ENCODE peak calls at places on chromosome 21, in eight cellular contexts. R, K, J, V, S, L, P and N are unnamed samples.

GRCh38 chr21:38310619-38311018 is 53.8 kb downstream of the KCNJ15 start:
- DNase-seq in P (no peak), J (no peak), V (no peak), S (peak; percentile 78), K (no peak), L (no peak), R (no peak), N (no peak)

GRCh38 chr21:14553422-14553821 is 7.3 kb upstream of the SAMSN1 start:
- DNase-seq in K (no peak), P (no peak), V (no peak), J (no peak), L (no peak), R (no peak), S (no peak), N (no peak)

GRCh38 chr21:25838809-25839208 is 104.0 kb downstream of the GABPA start:
- DNase-seq in S (no peak), R (no peak), K (no peak), P (no peak), V (no peak), L (no peak), J (no peak), N (no peak)

GRCh38 chr21:32572574-32573420 is 12.5 kb downstream of the TCP10L start:
- DNase-seq in L (no peak), V (no peak), P (no peak), S (no peak), J (no peak), K (no peak), R (no peak), N (no peak)

GRCh38 chr21:42373181-42373907 is 7.0 kb upstream of the TFF1 start:
- DNase-seq in J (no peak), P (no peak), K (no peak), R (no peak), L (no peak), V (no peak), S (no peak), N (peak; percentile 37)

GRCh38 chr21:41622831-41623548 is 115.0 kb upstream of the TMPRSS2 start:
- DNase-seq in L (no peak), P (no peak), S (no peak), V (no peak), J (no peak), K (no peak), R (no peak), N (no peak)

GRCh38 chr21:29287383-29287782 is 11.3 kb upstream of the BACH1 start:
- DNase-seq in K (no peak), S (peak; percentile 67), L (no peak), J (no peak), P (no peak), R (no peak), V (no peak), N (no peak)

GRCh38 chr21:32584472-32584871 is 851 bp downstream of the TCP10L start:
- DNase-seq in S (no peak), K (no peak), V (no peak), L (no peak), J (no peak), R (no peak), P (no peak), N (no peak)

GRCh38 chr21:37658994-37659458 is 257.2 kb downstream of the KCNJ6 start:
- DNase-seq in S (peak; percentile 74), L (no peak), J (no peak), P (no peak), V (peak; percentile 21), K (no peak), R (no peak), N (peak; percentile 74)

GRCh38 chr21:28615276-28615675 is 377.4 kb downstream of the LTN1 start:
- DNase-seq in P (no peak), L (no peak), J (no peak), S (no peak), K (no peak), V (no peak), R (no peak), N (no peak)

GRCh38 chr21:16211339-16212303 is 481.8 kb downstream of the USP25 start:
- DNase-seq in K (no peak), P (no peak), R (peak; percentile 41), V (no peak), J (no peak), L (no peak), S (peak; percentile 68), N (no peak)

GRCh38 chr21:37208741-37209225 is 58.4 kb downstream of the VPS26C start:
- DNase-seq in V (no peak), L (no peak), J (no peak), S (no peak), K (no peak), R (no peak), P (no peak), N (peak; percentile 88)

GRCh38 chr21:26783801-26784200 is 61.4 kb downstream of the ADAMTS1 start:
- DNase-seq in S (no peak), R (no peak), V (no peak), P (no peak), J (no peak), K (no peak), L (no peak), N (no peak)

GRCh38 chr21:14942801-14943490 is 121.9 kb downstream of the NRIP1 start:
- DNase-seq in V (no peak), K (no peak), L (no peak), P (no peak), S (peak; percentile 40), J (no peak), R (no peak), N (no peak)

GRCh38 chr21:36888466-36888865 is 78.0 kb downstream of the HLCS start:
- DNase-seq in V (no peak), R (no peak), S (no peak), P (no peak), J (no peak), K (no peak), L (no peak), N (no peak)

GRCh38 chr21:29453511-29453910 is 154.8 kb downstream of the BACH1 start:
- DNase-seq in P (no peak), K (no peak), S (no peak), L (no peak), R (no peak), V (no peak), J (no peak), N (no peak)

GRCh38 chr21:42443876-42444744 is 40.4 kb downstream of the UBASH3A start:
- DNase-seq in V (no peak), J (no peak), P (no peak), S (no peak), L (no peak), K (no peak), R (no peak), N (peak; percentile 53)

GRCh38 chr21:38486221-38486620 is 12.1 kb downstream of the ERG start:
- DNase-seq in S (peak; percentile 67), K (no peak), P (no peak), V (no peak), L (no peak), R (no peak), J (no peak), N (no peak)

GRCh38 chr21:28727809-28728208 is 264.9 kb downstream of the LTN1 start:
- DNase-seq in R (no peak), P (no peak), S (no peak), J (no peak), K (peak; percentile 45), L (peak; percentile 34), V (no peak), N (no peak)

GRCh38 chr21:37082375-37082774 is 9.3 kb downstream of the TTC3 start:
- DNase-seq in K (no peak), S (no peak), P (no peak), R (no peak), V (no peak), J (no peak), L (no peak), N (no peak)

GRCh38 chr21:32726742-32727477 is 903 bp downstream of the SYNJ1 start:
- DNase-seq in R (peak; percentile 49), K (peak; percentile 18), L (peak; percentile 36), J (no peak), P (no peak), V (no peak), S (peak; percentile 47), N (no peak)

GRCh38 chr21:39634507-39634906 is 21.8 kb downstream of the B3GALT5 start:
- DNase-seq in K (no peak), L (no peak), V (no peak), S (no peak), J (no peak), P (no peak), R (no peak), N (no peak)

GRCh38 chr21:39631842-39632577 is 19.3 kb downstream of the B3GALT5 start:
- DNase-seq in J (no peak), P (no peak), S (no peak), V (no peak), R (no peak), L (no peak), K (no peak), N (no peak)

GRCh38 chr21:39630827-39631226 is 18.1 kb downstream of the B3GALT5 start:
- DNase-seq in R (no peak), V (no peak), J (no peak), K (no peak), S (no peak), P (no peak), L (no peak), N (no peak)

GRCh38 chr21:39633043-39633442 is 20.3 kb downstream of the B3GALT5 start:
- DNase-seq in S (peak; percentile 42), R (no peak), V (no peak), K (no peak), J (no peak), L (no peak), P (no peak), N (no peak)

GRCh38 chr21:39633770-39634181 is 21.0 kb downstream of the B3GALT5 start:
- DNase-seq in P (no peak), K (no peak), L (no peak), S (peak; percentile 88), J (no peak), R (no peak), V (no peak), N (no peak)
- H3K4me1 ChIP-seq in P (no peaks in the 10 kb centered on the region), K (no peaks in the 10 kb centered on the region), L (no peaks in the 10 kb centered on the region), S (peaks cover 37% of the 10 kb centered on the region), J (no peaks in the 10 kb centered on the region), R (no peaks in the 10 kb centered on the region), V (no peaks in the 10 kb centered on the region), N (no peaks in the 10 kb centered on the region)

GRCh38 chr21:35215870-35216269 is 166.8 kb upstream of the RUNX1 start:
- DNase-seq in S (no peak), L (no peak), R (no peak), V (no peak), J (no peak), K (no peak), P (no peak), N (no peak)
- H3K4me1 ChIP-seq in S (peaks cover 5% of the 10 kb centered on the region), L (no peaks in the 10 kb centered on the region), R (no peaks in the 10 kb centered on the region), V (no peaks in the 10 kb centered on the region), J (no peaks in the 10 kb centered on the region), K (peaks cover 5% of the 10 kb centered on the region), P (no peaks in the 10 kb centered on the region), N (no peaks in the 10 kb centered on the region)

GRCh38 chr21:31173881-31174555 is 135.7 kb upstream of the KRTAP19-8 start:
- DNase-seq in L (peak; percentile 32), S (peak; percentile 60), V (no peak), J (no peak), K (peak; percentile 38), P (no peak), R (peak; percentile 43), N (no peak)
- H3K4me1 ChIP-seq in L (peaks cover 9% of the 10 kb centered on the region), S (no peaks in the 10 kb centered on the region), V (peaks cover 7% of the 10 kb centered on the region), J (peaks cover 47% of the 10 kb centered on the region), K (peaks cover 18% of the 10 kb centered on the region), P (peaks cover 31% of the 10 kb centered on the region), R (peaks cover 18% of the 10 kb centered on the region), N (peaks cover 8% of the 10 kb centered on the region)

DNA sequence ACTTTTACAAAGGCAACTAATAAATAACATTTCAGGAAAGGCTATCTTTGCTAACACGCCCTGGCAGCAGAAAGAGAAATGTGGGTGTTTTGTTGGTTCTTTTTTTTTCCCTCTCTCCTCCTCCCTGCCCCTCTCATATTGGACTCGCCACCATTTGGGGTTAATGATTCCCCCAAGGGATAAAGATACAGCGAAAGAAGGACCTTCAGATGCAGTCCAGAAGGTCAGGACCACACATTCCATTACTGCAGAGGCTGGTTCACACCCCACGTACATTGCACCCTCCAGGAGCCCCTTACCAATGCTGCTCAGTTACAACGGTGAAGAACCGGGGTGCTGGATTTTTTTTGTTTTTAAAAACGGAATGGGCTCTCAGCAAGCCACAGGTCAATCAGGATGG is 156.9 kb upstream of the TIAM1 start:
- DNase-seq in S (no peak), J (no peak), L (no peak), K (no peak), P (no peak), R (no peak), V (no peak), N (no peak)
- H3K4me1 ChIP-seq in S (peaks cover 2% of the 10 kb centered on the region), J (no peaks in the 10 kb centered on the region), L (no peaks in the 10 kb centered on the region), K (peaks cover 4% of the 10 kb centered on the region), P (peaks cover 5% of the 10 kb centered on the region), R (no peaks in the 10 kb centered on the region), V (peaks cover 4% of the 10 kb centered on the region), N (no peaks in the 10 kb centered on the region)